ENCODE peak calls at places on chromosomes 13 and 19, in eight cellular contexts. T is breast epithelium, X is NCI-H748 treated with DMSO at 0.1 percent for 48 hours, Y is psoas muscle, Q is activated T-cell treated with anti-CD3 and anti-CD28 coated beads for 1 hour, G is amniotic epithelial cell, P is RWPE1, S is cortex of kidney. M is an unnamed sample.

GRCh38 chr13:50375792-50376191 is 360.5 kb downstream of the KCNRG start:
- DNase-seq in T (no peak), X (no peak), Y (no peak), Q (no peak), G (peak), P (no peak), S (no peak), M (peak)

GRCh38 chr13:102328909-102329308 is 72.9 kb downstream of the FGF14 start:
- DNase-seq in T (no peak), X (no peak), Y (no peak), Q (no peak), G (no peak), P (no peak), S (no peak), M (no peak)

GRCh38 chr19:15672580-15673175 is at the start of gene CYP4F12:
- DNase-seq in T (peak), X (no peak), Y (peak), Q (peak), G (peak), P (peak), S (no peak), M (no peak)

GRCh38 chr19:8609210-8610040 is 1.1 kb downstream of the ADAMTS10 start:
- DNase-seq in T (no peak), X (no peak), Y (peak), Q (no peak), G (peak), P (no peak), S (no peak), M (peak)

GRCh38 chr19:33441277-33441699 is 67.8 kb downstream of the CEBPG start:
- DNase-seq in T (peak), X (no peak), Y (no peak), Q (no peak), G (no peak), P (no peak), S (no peak), M (no peak)

GRCh38 chr13:113171250-113172125 is 13.0 kb downstream of the PROZ start:
- DNase-seq in T (no peak), X (no peak), Y (no peak), Q (no peak), G (no peak), P (no peak), S (no peak), M (no peak)

GRCh38 chr13:48857576-48857975 is 118.1 kb upstream of the FNDC3A start:
- DNase-seq in T (no peak), X (no peak), Y (no peak), Q (no peak), G (no peak), P (no peak), S (no peak), M (no peak)

GRCh38 chr19:2428027-2428690 is 773 bp upstream of the TIMM13 start:
- DNase-seq in T (no peak), X (no peak), Y (peak), Q (no peak), G (no peak), P (no peak), S (no peak), M (no peak)

GRCh38 chr19:48603850-48604249 is 2.7 kb upstream of the SPACA4 start:
- DNase-seq in T (no peak), X (no peak), Y (no peak), Q (no peak), G (no peak), P (no peak), S (no peak), M (no peak)

GRCh38 chr19:3413796-3414327 is 47.5 kb downstream of the NFIC start:
- DNase-seq in T (no peak), X (no peak), Y (no peak), Q (no peak), G (no peak), P (no peak), S (no peak), M (no peak)

GRCh38 chr13:109974354-109974753 is 188.0 kb upstream of the IRS2 start:
- DNase-seq in T (no peak), X (no peak), Y (no peak), Q (no peak), G (no peak), P (no peak), S (no peak), M (peak)

GRCh38 chr13:64446372-64446771 is 2783.8 kb downstream of the PCDH9 start:
- DNase-seq in T (no peak), X (no peak), Y (no peak), Q (no peak), G (no peak), P (peak), S (no peak), M (no peak)

GRCh38 chr13:109778102-109778542 is 8.3 kb downstream of the IRS2 start:
- DNase-seq in T (no peak), X (peak), Y (no peak), Q (no peak), G (peak), P (no peak), S (no peak), M (peak)

GRCh38 chr13:113934576-113934975 is 39.3 kb downstream of the C13orf46 start:
- DNase-seq in T (no peak), X (no peak), Y (peak), Q (no peak), G (no peak), P (no peak), S (no peak), M (no peak)

GRCh38 chr19:51394045-51394836 is 3.9 kb upstream of the C19orf84 start:
- DNase-seq in T (peak), X (peak), Y (peak), Q (peak), G (peak), P (peak), S (no peak), M (peak)

GRCh38 chr19:2554856-2555255 is 78.9 kb downstream of the GADD45B start:
- DNase-seq in T (no peak), X (no peak), Y (no peak), Q (no peak), G (no peak), P (no peak), S (no peak), M (peak)

GRCh38 chr13:100707818-100708740 is 33.5 kb upstream of the TMTC4 start:
- DNase-seq in T (no peak), X (no peak), Y (no peak), Q (no peak), G (peak), P (no peak), S (no peak), M (peak)

GRCh38 chr19:4997297-4997696 is 28.4 kb downstream of the KDM4B start:
- DNase-seq in T (no peak), X (no peak), Y (no peak), Q (no peak), G (no peak), P (no peak), S (no peak), M (no peak)

GRCh38 chr19:39765091-39766076 is 13.3 kb upstream of the LEUTX start:
- DNase-seq in T (no peak), X (peak), Y (peak), Q (peak), G (peak), P (peak), S (no peak), M (peak)

GRCh38 chr19:18506545-18506944 is 15.3 kb downstream of the ELL start:
- DNase-seq in T (no peak), X (no peak), Y (no peak), Q (no peak), G (no peak), P (no peak), S (no peak), M (no peak)

GRCh38 chr19:53870485-53870844 is 2.8 kb downstream of the MYADM start:
- DNase-seq in T (no peak), X (no peak), Y (no peak), Q (no peak), G (peak), P (no peak), S (no peak), M (no peak)

GRCh38 chr19:5805465-5806132 is 732 bp downstream of the NRTN start:
- DNase-seq in T (peak), X (peak), Y (no peak), Q (peak), G (peak), P (peak), S (no peak), M (no peak)

M was measured in astrocyte.